ENCODE peak calls at places on chromosomes 6 and 20, in ten cellular contexts. D is left ventricle myocardium superior, I is endothelial cell, R is AG09319, M is Karpas-422, N is T follicular helper cell, O is GOT3, E is foreskin keratinocyte, W is cardiac muscle cell, A is upper lobe of right lung. U is an unnamed sample.

GRCh38 chr6:165092881-165093595 is 216.4 kb downstream of the C6orf118 start:
- DNase-seq in D (no peak), I (no peak), R (no peak), M (no peak), N (no peak), O (no peak), E (no peak), W (no peak), A (no peak), U (no peak)

GRCh38 chr20:53652090-53652858 is 58.6 kb upstream of the ZNF217 start:
- DNase-seq in D (no peak), I (no peak), R (no peak), M (no peak), N (no peak), O (no peak), E (no peak), W (peak), A (no peak), U (no peak)

GRCh38 chr6:88004707-88005106 is 42.9 kb upstream of the SPACA1 start:
- DNase-seq in D (no peak), I (no peak), R (no peak), M (no peak), N (no peak), O (no peak), E (peak), W (no peak), A (peak), U (no peak)

GRCh38 chr20:22795897-22796296 is 211.5 kb upstream of the FOXA2 start:
- DNase-seq in D (peak), I (no peak), R (peak), M (no peak), N (no peak), O (no peak), E (peak), W (no peak), A (no peak), U (peak)

GRCh38 chr20:32354592-32355416 is 3.3 kb upstream of the ASXL1 start:
- DNase-seq in D (no peak), I (no peak), R (no peak), M (no peak), N (no peak), O (no peak), E (peak), W (no peak), A (no peak), U (no peak)

GRCh38 chr6:27669798-27670301 is 196.9 kb upstream of the ZNF184 start:
- DNase-seq in D (no peak), I (no peak), R (no peak), M (no peak), N (no peak), O (no peak), E (peak), W (no peak), A (no peak), U (no peak)

GRCh38 chr6:149031545-149032317 is 284.9 kb downstream of the UST start:
- DNase-seq in D (no peak), I (no peak), R (peak), M (no peak), N (no peak), O (no peak), E (peak), W (no peak), A (no peak), U (no peak)

GRCh38 chr6:137487947-137488735 is 6.1 kb downstream of the OLIG3 start:
- DNase-seq in D (no peak), I (no peak), R (no peak), M (no peak), N (no peak), O (no peak), E (no peak), W (no peak), A (no peak), U (no peak)

GRCh38 chr20:36754656-36755222 is 8.8 kb upstream of the NDRG3 start:
- DNase-seq in D (no peak), I (peak), R (peak), M (peak), N (peak), O (peak), E (peak), W (peak), A (no peak), U (no peak)

GRCh38 chr6:12806811-12807210 is 90.2 kb downstream of the PHACTR1 start:
- DNase-seq in D (no peak), I (no peak), R (no peak), M (no peak), N (no peak), O (no peak), E (no peak), W (no peak), A (no peak), U (no peak)

GRCh38 chr6:90139272-90139817 is 157.3 kb downstream of the BACH2 start:
- DNase-seq in D (no peak), I (no peak), R (no peak), M (no peak), N (no peak), O (no peak), E (no peak), W (no peak), A (no peak), U (no peak)

GRCh38 chr20:23770384-23770783 is 19.6 kb upstream of the CST1 start:
- DNase-seq in D (no peak), I (no peak), R (no peak), M (no peak), N (no peak), O (no peak), E (no peak), W (no peak), A (no peak), U (no peak)

GRCh38 chr6:159693894-159694545 is 979 bp upstream of the SOD2 start:
- DNase-seq in D (no peak), I (no peak), R (no peak), M (peak), N (peak), O (no peak), E (peak), W (peak), A (no peak), U (no peak)

GRCh38 chr20:8330785-8331699 is 199.0 kb downstream of the PLCB1 start:
- DNase-seq in D (no peak), I (no peak), R (no peak), M (no peak), N (no peak), O (no peak), E (no peak), W (no peak), A (no peak), U (no peak)

GRCh38 chr6:157823001-157823522 is at the start of gene SNX9:
- DNase-seq in D (peak), I (peak), R (peak), M (no peak), N (peak), O (peak), E (no peak), W (peak), A (peak), U (peak)

GRCh38 chr6:149405823-149406765 is 6.0 kb downstream of the SUMO4 start:
- DNase-seq in D (no peak), I (no peak), R (no peak), M (no peak), N (no peak), O (no peak), E (no peak), W (no peak), A (no peak), U (no peak)

GRCh38 chr6:111989743-111990142 is 64.2 kb upstream of the CCN6 start:
- DNase-seq in D (no peak), I (no peak), R (no peak), M (no peak), N (no peak), O (no peak), E (no peak), W (no peak), A (no peak), U (no peak)

GRCh38 chr6:157822221-157823000 is 635 bp upstream of the SNX9 start:
- DNase-seq in D (no peak), I (peak), R (no peak), M (no peak), N (peak), O (no peak), E (no peak), W (peak), A (peak), U (peak)

GRCh38 chr6:163572612-163573011 is 158.1 kb downstream of the QKI start:
- DNase-seq in D (no peak), I (no peak), R (no peak), M (no peak), N (no peak), O (no peak), E (no peak), W (no peak), A (no peak), U (no peak)

GRCh38 chr20:58340853-58341252 is 31.3 kb downstream of the RAB22A start:
- DNase-seq in D (no peak), I (no peak), R (no peak), M (no peak), N (no peak), O (no peak), E (no peak), W (no peak), A (no peak), U (no peak)

GRCh38 chr6:108001696-108002231 is 43.8 kb upstream of the SEC63 start:
- DNase-seq in D (no peak), I (no peak), R (no peak), M (no peak), N (no peak), O (no peak), E (no peak), W (no peak), A (no peak), U (no peak)

GRCh38 chr6:166410426-166410935 is 27.7 kb upstream of the MPC1 start:
- DNase-seq in D (no peak), I (no peak), R (no peak), M (no peak), N (no peak), O (no peak), E (no peak), W (no peak), A (no peak), U (peak)

GRCh38 chr20:40702504-40702903 is 13.5 kb upstream of the MAFB start:
- DNase-seq in D (no peak), I (no peak), R (no peak), M (peak), N (no peak), O (no peak), E (no peak), W (no peak), A (no peak), U (no peak)

GRCh38 chr6:35050291-35050987 is 90.7 kb downstream of the TCP11 start:
- DNase-seq in D (no peak), I (no peak), R (no peak), M (no peak), N (no peak), O (no peak), E (no peak), W (no peak), A (no peak), U (peak)

GRCh38 chr6:136315594-136315993 is 25.9 kb upstream of the BCLAF1 start:
- DNase-seq in D (no peak), I (no peak), R (no peak), M (no peak), N (no peak), O (no peak), E (no peak), W (no peak), A (no peak), U (no peak)

GRCh38 chr6:141932685-141933084 is 200.0 kb upstream of the GJE1 start:
- DNase-seq in D (no peak), I (no peak), R (no peak), M (no peak), N (no peak), O (no peak), E (no peak), W (no peak), A (no peak), U (no peak)

GRCh38 chr20:47196091-47197081 is 160.1 kb downstream of the ZMYND8 start:
- DNase-seq in D (peak), I (peak), R (no peak), M (peak), N (peak), O (no peak), E (peak), W (peak), A (peak), U (peak)

GRCh38 chr20:539236-539635 is 4.4 kb downstream of the CSNK2A1 start:
- DNase-seq in D (no peak), I (no peak), R (no peak), M (peak), N (no peak), O (no peak), E (no peak), W (no peak), A (no peak), U (no peak)

GRCh38 chr20:54156522-54156921 is 17.3 kb downstream of the CYP24A1 start:
- DNase-seq in D (no peak), I (no peak), R (no peak), M (no peak), N (no peak), O (no peak), E (no peak), W (no peak), A (no peak), U (no peak)

GRCh38 chr6:41021832-41022231 is 17.2 kb downstream of the UNC5CL start:
- DNase-seq in D (no peak), I (no peak), R (no peak), M (no peak), N (no peak), O (no peak), E (peak), W (peak), A (no peak), U (no peak)

GRCh38 chr20:50469324-50469723 is 40.9 kb upstream of the PTPN1 start:
- DNase-seq in D (no peak), I (no peak), R (no peak), M (no peak), N (no peak), O (no peak), E (no peak), W (no peak), A (no peak), U (no peak)

GRCh38 chr6:63307581-63308246 is 12.1 kb downstream of the LGSN start:
- DNase-seq in D (no peak), I (peak), R (peak), M (peak), N (no peak), O (no peak), E (peak), W (peak), A (no peak), U (no peak)

GRCh38 chr6:152124432-152125074 is 317.1 kb downstream of the ESR1 start:
- DNase-seq in D (no peak), I (no peak), R (no peak), M (peak), N (no peak), O (no peak), E (peak), W (peak), A (no peak), U (no peak)

GRCh38 chr6:159899994-159900745 is 9.4 kb downstream of the MAS1 start:
- DNase-seq in D (no peak), I (no peak), R (peak), M (no peak), N (no peak), O (peak), E (peak), W (no peak), A (no peak), U (peak)

GRCh38 chr6:74259931-74260330 is 563.9 kb downstream of the CD109 start:
- DNase-seq in D (no peak), I (no peak), R (no peak), M (no peak), N (no peak), O (no peak), E (no peak), W (no peak), A (no peak), U (no peak)

GRCh38 chr20:47464380-47465101 is 37.1 kb upstream of the NCOA3 start:
- DNase-seq in D (peak), I (no peak), R (peak), M (peak), N (no peak), O (peak), E (peak), W (no peak), A (no peak), U (peak)